ENCODE peak calls at places on chromosomes 3 and 15, in eight cellular contexts. K is Panc1, Z is lung, R is spleen, G is PC-3, C is hepatocyte, J is SJSA1, B is PC-9. O is an unnamed sample. For H3K9me3, the result is how much of the 10 kb centered on the place peaks cover.

GRCh38 chr3:116444819-116445290 is 432 bp downstream of the LSAMP start:
- DNase-seq in K (no peak), Z (no peak), R (no peak), G (no peak), C (peak), J (no peak), B (no peak), O (no peak)

GRCh38 chr3:38007754-38008090 is 17.1 kb downstream of the VILL start:
- DNase-seq in K (no peak), Z (no peak), R (no peak), G (no peak), C (no peak), J (no peak), B (no peak), O (no peak)

GRCh38 chr3:153210116-153210515 is 48.1 kb downstream of the RAP2B start:
- DNase-seq in K (no peak), Z (no peak), R (no peak), G (no peak), C (peak), J (no peak), B (peak), O (no peak)

GRCh38 chr15:31062310-31062964 is 39.1 kb downstream of the TRPM1 start:
- DNase-seq in K (no peak), Z (no peak), R (no peak), G (no peak), C (no peak), J (peak), B (no peak), O (no peak)

GRCh38 chr3:45557471-45557870 is 37.1 kb upstream of the LIMD1 start:
- DNase-seq in K (no peak), Z (no peak), R (no peak), G (no peak), C (no peak), J (no peak), B (no peak), O (no peak)

GRCh38 chr3:188510366-188510765 is 356.4 kb downstream of the LPP start:
- DNase-seq in K (no peak), Z (no peak), R (no peak), G (peak), C (peak), J (peak), B (no peak), O (peak)

GRCh38 chr3:131036986-131037385 is 10.3 kb downstream of the NEK11 start:
- DNase-seq in K (no peak), Z (no peak), R (no peak), G (no peak), C (no peak), J (peak), B (no peak), O (no peak)

GRCh38 chr15:80779658-80780415 is 667 bp downstream of the CEMIP start:
- DNase-seq in K (no peak), Z (no peak), R (no peak), G (peak), C (peak), J (peak), B (peak), O (no peak)

GRCh38 chr3:192727032-192727847 is at the start of gene FGF12:
- DNase-seq in K (no peak), Z (peak), R (peak), G (peak), C (peak), J (peak), B (peak), O (no peak)

GRCh38 chr3:170046269-170047132 is 8.7 kb downstream of the GPR160 start:
- DNase-seq in K (no peak), Z (no peak), R (no peak), G (peak), C (no peak), J (no peak), B (no peak), O (no peak)

GRCh38 chr15:65329991-65330735 is 25.7 kb downstream of the RNU5B-1 start:
- DNase-seq in K (no peak), Z (no peak), R (peak), G (no peak), C (no peak), J (no peak), B (no peak), O (no peak)

GRCh38 chr15:63973212-63974009 is 72.9 kb downstream of the DAPK2 start:
- DNase-seq in K (no peak), Z (no peak), R (peak), G (no peak), C (no peak), J (no peak), B (no peak), O (no peak)

GRCh38 chr3:4994823-4995499 is 15.7 kb downstream of the BHLHE40 start:
- DNase-seq in K (no peak), Z (no peak), R (no peak), G (peak), C (peak), J (peak), B (peak), O (no peak)

GRCh38 chr15:90660195-90660995 is 56.8 kb upstream of the BLM start:
- DNase-seq in K (no peak), Z (peak), R (peak), G (peak), C (peak), J (peak), B (peak), O (peak)

GRCh38 chr3:142281474-142281873 is 56.1 kb upstream of the GK5 start:
- DNase-seq in K (no peak), Z (no peak), R (no peak), G (no peak), C (no peak), J (no peak), B (no peak), O (no peak)

GRCh38 chr3:73784647-73785420 is 160.1 kb upstream of the PDZRN3 start:
- DNase-seq in K (no peak), Z (no peak), R (no peak), G (no peak), C (no peak), J (peak), B (no peak), O (no peak)

GRCh38 chr15:101148166-101148880 is 103.5 kb downstream of the CHSY1 start:
- DNase-seq in K (no peak), Z (no peak), R (peak), G (no peak), C (no peak), J (no peak), B (no peak), O (no peak)

GRCh38 chr15:101148881-101149664 is 102.8 kb downstream of the CHSY1 start:
- DNase-seq in K (no peak), Z (no peak), R (peak), G (no peak), C (peak), J (no peak), B (no peak), O (no peak)

GRCh38 chr15:101150723-101151040 is 101.2 kb downstream of the CHSY1 start:
- DNase-seq in K (no peak), Z (no peak), R (peak), G (no peak), C (no peak), J (no peak), B (no peak), O (no peak)

GRCh38 chr15:101151286-101151685 is 100.6 kb downstream of the CHSY1 start:
- DNase-seq in K (no peak), Z (no peak), R (peak), G (no peak), C (no peak), J (no peak), B (no peak), O (no peak)

GRCh38 chr15:101149864-101150722 is 101.8 kb downstream of the CHSY1 start:
- DNase-seq in K (no peak), Z (no peak), R (peak), G (no peak), C (no peak), J (no peak), B (no peak), O (no peak)
- H3K27ac ChIP-seq in K (peak), Z (no peak), R (no peak), G (no peak), C (no peak), J (no peak), B (no peak), O (no peak)

GRCh38 chr15:75061272-75061671 is 37.9 kb downstream of the PPCDC start:
- DNase-seq in K (no peak), Z (no peak), R (no peak), G (no peak), C (no peak), J (no peak), B (no peak), O (no peak)
- H3K4me3 ChIP-seq in K (no peak), Z (no peak), R (no peak), G (no peak), C (no peak), J (no peak), B (no peak), O (no peak)

GRCh38 chr15:25052191-25052999 is 97.6 kb downstream of the SNRPN start:
- DNase-seq in K (no peak), Z (peak), R (peak), G (no peak), C (no peak), J (no peak), B (no peak), O (no peak)
- H3K9me3 ChIP-seq in K (half or more), Z (half or more), R (half or more), G (half or more), C (half or more), J (half or more), B (under half), O (half or more)

DNA sequence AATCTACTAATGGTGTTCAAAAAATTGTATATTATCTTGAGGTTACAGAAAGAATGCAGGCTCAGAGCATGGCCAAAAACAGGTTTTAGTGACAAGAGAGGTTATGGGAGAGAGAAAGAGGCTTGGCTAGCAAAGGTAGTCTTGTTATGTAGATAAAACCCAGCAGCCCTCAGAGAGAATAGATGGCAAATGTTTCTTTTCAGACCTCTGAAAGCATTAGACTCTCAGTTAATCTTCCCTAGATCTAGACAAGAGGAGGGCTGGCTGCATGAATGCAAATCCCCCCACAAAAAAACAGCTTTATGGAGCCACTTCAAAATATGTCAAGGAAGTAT is 62.2 kb downstream of the OSTN start:
- DNase-seq in K (no peak), Z (no peak), R (no peak), G (no peak), C (no peak), J (no peak), B (no peak), O (no peak)
- H3K27ac ChIP-seq in K (no peak), Z (no peak), R (no peak), G (no peak), C (no peak), J (no peak), B (no peak), O (no peak)

GRCh38 chr15:57134877-57135276 is 216.4 kb downstream of the TCF12 start:
- DNase-seq in K (no peak), Z (no peak), R (no peak), G (no peak), C (no peak), J (no peak), B (no peak), O (no peak)

GRCh38 chr15:57138260-57138895 is 219.9 kb downstream of the TCF12 start:
- DNase-seq in K (peak), Z (peak), R (no peak), G (peak), C (peak), J (no peak), B (peak), O (no peak)

GRCh38 chr15:57133127-57133968 is 214.9 kb downstream of the TCF12 start:
- DNase-seq in K (no peak), Z (no peak), R (no peak), G (no peak), C (no peak), J (peak), B (no peak), O (no peak)

GRCh38 chr15:57130956-57131355 is 212.5 kb downstream of the TCF12 start:
- DNase-seq in K (no peak), Z (no peak), R (no peak), G (no peak), C (no peak), J (no peak), B (no peak), O (no peak)

GRCh38 chr15:57135800-57136199 is 217.4 kb downstream of the TCF12 start:
- DNase-seq in K (no peak), Z (no peak), R (no peak), G (no peak), C (no peak), J (no peak), B (no peak), O (no peak)
- H3K4me3 ChIP-seq in K (no peak), Z (no peak), R (no peak), G (no peak), C (no peak), J (no peak), B (no peak), O (no peak)

O was measured in AG04450.